ENCODE peak calls at places on chromosome 12, in eight cellular contexts. F is endothelial cell of umbilical vein, S is spleen, T is GM23338, G is K562, R is suprapubic skin, O is stomach, B is GM12892. N is an unnamed sample.
A peak's percentile ranks its signal among the peaks of the same experiment; 100 is the strongest.

GRCh38 chr12:32679910-32680217 is 763 bp downstream of the DNM1L start:
- DNase-seq in F (peak; percentile 59), S (no peak), T (no peak), G (no peak), R (no peak), O (no peak), B (no peak), N (no peak)

GRCh38 chr12:80708535-80709328 is 1.3 kb downstream of the MYF6 start:
- DNase-seq in F (no peak), S (no peak), T (peak; percentile 60), G (no peak), R (no peak), O (no peak), B (no peak), N (no peak)

GRCh38 chr12:5694759-5695409 is 250.2 kb downstream of the ANO2 start:
- DNase-seq in F (peak; percentile 33), S (no peak), T (no peak), G (no peak), R (no peak), O (no peak), B (no peak), N (no peak)

GRCh38 chr12:102468261-102468940 is 12.0 kb downstream of the IGF1 start:
- DNase-seq in F (no peak), S (no peak), T (no peak), G (no peak), R (no peak), O (no peak), B (no peak), N (no peak)

GRCh38 chr12:13146539-13146938 is 43.1 kb upstream of the GSG1 start:
- DNase-seq in F (no peak), S (no peak), T (no peak), G (no peak), R (no peak), O (no peak), B (no peak), N (no peak)

GRCh38 chr12:79690156-79690605 is 583 bp downstream of the PAWR start:
- DNase-seq in F (no peak), S (peak; percentile 85), T (peak; percentile 55), G (no peak), R (no peak), O (peak; percentile 41), B (no peak), N (no peak)

GRCh38 chr12:89244536-89244935 is 107.8 kb downstream of the DUSP6 start:
- DNase-seq in F (peak; percentile 68), S (no peak), T (no peak), G (no peak), R (no peak), O (no peak), B (no peak), N (no peak)

GRCh38 chr12:32533971-32534590 is 134.7 kb downstream of the FGD4 start:
- DNase-seq in F (peak; percentile 89), S (no peak), T (peak; percentile 52), G (no peak), R (no peak), O (peak; percentile 69), B (no peak), N (no peak)

GRCh38 chr12:53659011-53659551 is 16.8 kb downstream of the ATP5MC2 start:
- DNase-seq in F (peak; percentile 90), S (no peak), T (peak; percentile 49), G (no peak), R (no peak), O (peak; percentile 76), B (no peak), N (no peak)

GRCh38 chr12:55955800-55956508 is 9.9 kb downstream of the PMEL start:
- DNase-seq in F (peak; percentile 40), S (no peak), T (peak; percentile 54), G (peak; percentile 74), R (no peak), O (peak; percentile 32), B (no peak), N (no peak)

GRCh38 chr12:84634526-84634925 is 278.1 kb downstream of the SLC6A15 start:
- DNase-seq in F (no peak), S (no peak), T (no peak), G (no peak), R (no peak), O (no peak), B (no peak), N (no peak)

GRCh38 chr12:92144045-92144630 is 1.5 kb downstream of the BTG1 start:
- DNase-seq in F (peak; percentile 93), S (peak; percentile 85), T (peak; percentile 84), G (peak; percentile 48), R (peak; percentile 80), O (peak; percentile 67), B (no peak), N (no peak)

GRCh38 chr12:67752226-67752732 is 103.7 kb downstream of the DYRK2 start:
- DNase-seq in F (no peak), S (no peak), T (no peak), G (no peak), R (no peak), O (no peak), B (no peak), N (no peak)

GRCh38 chr12:127271776-127272175 is 995.2 kb upstream of the TMEM132C start:
- DNase-seq in F (no peak), S (no peak), T (no peak), G (no peak), R (no peak), O (no peak), B (no peak), N (no peak)

GRCh38 chr12:131250028-131250950 is 296.6 kb downstream of the ADGRD1 start:
- DNase-seq in F (no peak), S (peak; percentile 62), T (no peak), G (no peak), R (no peak), O (no peak), B (no peak), N (no peak)

GRCh38 chr12:18250313-18250916 is 10.9 kb upstream of the PIK3C2G start:
- DNase-seq in F (peak; percentile 52), S (no peak), T (peak; percentile 93), G (no peak), R (no peak), O (no peak), B (no peak), N (peak; percentile 73)

GRCh38 chr12:108234155-108234554 is 105.0 kb downstream of the CMKLR1 start:
- DNase-seq in F (peak; percentile 3), S (no peak), T (no peak), G (no peak), R (no peak), O (no peak), B (no peak), N (no peak)

GRCh38 chr12:93707836-93708235 is 30.7 kb downstream of the CRADD start:
- DNase-seq in F (no peak), S (no peak), T (no peak), G (no peak), R (no peak), O (no peak), B (no peak), N (no peak)

GRCh38 chr12:6961695-6962284 is 8.7 kb downstream of the PHB2 start:
- DNase-seq in F (peak; percentile 61), S (peak; percentile 91), T (peak; percentile 91), G (peak; percentile 76), R (no peak), O (peak; percentile 75), B (no peak), N (peak; percentile 59)

GRCh38 chr12:93622485-93622884 is 50.0 kb downstream of the SOCS2 start:
- DNase-seq in F (peak; percentile 14), S (no peak), T (no peak), G (no peak), R (no peak), O (no peak), B (no peak), N (no peak)

GRCh38 chr12:42790761-42791151 is 201.2 kb upstream of the PRICKLE1 start:
- DNase-seq in F (peak; percentile 96), S (no peak), T (no peak), G (peak; percentile 8), R (no peak), O (no peak), B (no peak), N (no peak)

GRCh38 chr12:115872919-115873357 is 404.6 kb downstream of the MED13L start:
- DNase-seq in F (no peak), S (no peak), T (peak; percentile 89), G (no peak), R (no peak), O (peak; percentile 70), B (no peak), N (no peak)

GRCh38 chr12:20798561-20798960 is 11.9 kb upstream of the SLCO1B3 start:
- DNase-seq in F (peak; percentile 59), S (no peak), T (peak; percentile 63), G (no peak), R (no peak), O (no peak), B (no peak), N (peak; percentile 28)

GRCh38 chr12:18430425-18431048 is 169.2 kb downstream of the PIK3C2G start:
- DNase-seq in F (peak; percentile 62), S (no peak), T (peak; percentile 78), G (peak; percentile 23), R (no peak), O (peak; percentile 40), B (no peak), N (no peak)

DNA sequence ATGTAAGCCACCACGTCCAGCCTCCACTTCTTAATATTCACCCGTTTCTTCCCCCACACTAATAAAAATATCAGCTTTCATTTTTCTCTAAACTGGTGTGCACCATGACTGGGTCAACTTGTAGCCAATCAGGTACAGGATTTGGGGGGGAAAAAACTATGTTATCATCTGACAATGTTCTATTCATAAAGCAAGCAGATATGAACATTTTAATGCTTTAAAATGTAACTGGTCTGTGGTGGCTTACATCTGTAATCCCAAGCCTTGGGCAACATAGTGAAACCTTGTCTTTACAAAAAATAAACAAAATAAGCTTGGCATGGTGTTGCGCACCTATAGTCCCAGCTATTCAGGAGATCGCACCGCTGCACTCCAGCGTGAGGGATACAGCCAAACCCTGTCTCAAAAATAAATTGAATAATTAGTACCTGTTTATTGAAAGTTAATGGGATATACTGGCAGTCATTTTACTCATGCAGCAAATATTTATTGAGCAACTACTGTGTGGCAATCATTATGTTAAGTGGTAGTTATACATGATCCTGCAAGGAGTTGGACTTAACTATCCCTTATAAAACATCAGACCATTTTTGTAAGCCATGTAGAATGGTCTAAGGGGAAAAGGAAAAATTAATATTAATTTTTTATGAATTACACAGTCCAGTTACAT is 15.3 kb upstream of the ITPR2 start:
- DNase-seq in F (no peak), S (no peak), T (no peak), G (no peak), R (no peak), O (no peak), B (no peak), N (no peak)
- TF ChIP-seq POLR2AphosphoS5 in F (no peak), S (no peak), T (no peak), G (no peak), R (no peak), O (no peak), B (no peak), N (no peak)

GRCh38 chr12:117521327-117521726 is 159.9 kb upstream of the NOS1 start:
- DNase-seq in F (no peak), S (no peak), T (no peak), G (no peak), R (no peak), O (no peak), B (no peak), N (no peak)
- TF ChIP-seq POLR2AphosphoS5 in F (no peak), S (no peak), T (no peak), G (no peak), R (peak; percentile 68), O (no peak), B (no peak), N (no peak)

GRCh38 chr12:124713041-124713435 is 145.6 kb upstream of the NCOR2 start:
- DNase-seq in F (peak; percentile 56), S (peak; percentile 82), T (no peak), G (no peak), R (no peak), O (peak; percentile 57), B (no peak), N (no peak)
- TF ChIP-seq POLR2AphosphoS5 in F (no peak), S (no peak), T (no peak), G (no peak), R (no peak), O (peak; percentile 46), B (no peak), N (no peak)

GRCh38 chr12:104462931-104463339 is 6.2 kb downstream of the CHST11 start:
- DNase-seq in F (peak; percentile 50), S (no peak), T (no peak), G (no peak), R (no peak), O (no peak), B (peak; percentile 23), N (no peak)
- TF ChIP-seq POLR2AphosphoS5 in F (no peak), S (peak; percentile 60), T (no peak), G (no peak), R (no peak), O (no peak), B (no peak), N (no peak)

N was measured in SK-N-MC.